ENCODE peak calls at places on chromosome 12, in six cellular contexts. J is Daoy; Y is AG04449; T is stimulated activated CD4-positive, alpha-beta T cell treated with anti-CD3 and anti-CD28 coated beads, TNF-alpha, amount 100 ng/mL, for 4 hours; D is KG1; G is lower leg skin. X is an unnamed sample.

GRCh38 chr12:53726946-53727309 is 324 bp downstream of the CALCOCO1 start:
- DNase-seq in J (peak; percentile 32), D (no peak), T (no peak), Y (no peak), G (no peak), X (no peak)

GRCh38 chr12:27280412-27280811 is 36.3 kb downstream of the STK38L start:
- DNase-seq in G (no peak), J (no peak), T (no peak), Y (no peak), D (no peak), X (no peak)

GRCh38 chr12:100251917-100252316 is 15.0 kb downstream of the DEPDC4 start:
- DNase-seq in J (no peak), Y (no peak), G (no peak), D (no peak), T (no peak), X (no peak)

GRCh38 chr12:130761537-130762318 is 45.6 kb upstream of the RIMBP2 start:
- DNase-seq in D (no peak), T (peak; percentile 45), G (no peak), Y (peak; percentile 4), J (peak; percentile 78), X (peak; percentile 70)

GRCh38 chr12:34402228-34402898 is 380.1 kb downstream of the ALG10 start:
- DNase-seq in Y (no peak), D (no peak), J (peak; percentile 3), G (no peak), T (no peak), X (no peak)

GRCh38 chr12:12282761-12283160 is 15.9 kb upstream of the LRP6 start:
- DNase-seq in G (no peak), Y (peak; percentile 37), T (no peak), J (peak; percentile 24), D (no peak), X (no peak)

GRCh38 chr12:1629338-1630080 is 478 bp downstream of the WNT5B start:
- DNase-seq in D (no peak), Y (no peak), G (no peak), T (no peak), J (no peak), X (no peak)

GRCh38 chr12:1013618-1014489 is 22.8 kb downstream of the ERC1 start:
- DNase-seq in T (no peak), D (no peak), Y (no peak), J (peak; percentile 88), G (peak; percentile 44), X (no peak)

GRCh38 chr12:57890191-57891120 is 43.9 kb upstream of the CTDSP2 start:
- DNase-seq in T (no peak), Y (no peak), G (no peak), D (no peak), J (no peak), X (no peak)

GRCh38 chr12:118850244-118850825 is 131.0 kb upstream of the SRRM4 start:
- DNase-seq in T (no peak), D (no peak), G (no peak), Y (no peak), J (no peak), X (no peak)

GRCh38 chr12:47121146-47121545 is 41.4 kb upstream of the AMIGO2 start:
- DNase-seq in G (no peak), Y (no peak), J (peak; percentile 69), D (no peak), T (no peak), X (no peak)

GRCh38 chr12:39442895-39443703 is at the start of gene KIF21A:
- DNase-seq in J (peak; percentile 97), D (no peak), G (peak; percentile 76), Y (peak; percentile 10), T (peak; percentile 73), X (peak; percentile 86)

GRCh38 chr12:28172434-28173030 is 17.7 kb upstream of the CCDC91 start:
- DNase-seq in T (no peak), Y (peak; percentile 24), G (no peak), J (peak; percentile 72), D (no peak), X (no peak)

GRCh38 chr12:1588574-1588944 is 5.8 kb downstream of the FBXL14 start:
- DNase-seq in T (no peak), D (no peak), J (no peak), G (no peak), Y (no peak), X (no peak)

GRCh38 chr12:130672122-130672825 is 43.8 kb downstream of the RIMBP2 start:
- DNase-seq in J (no peak), Y (no peak), G (no peak), T (no peak), D (no peak), X (no peak)

GRCh38 chr12:120093592-120094355 is 22.8 kb downstream of the RAB35 start:
- DNase-seq in G (no peak), Y (no peak), T (no peak), D (no peak), J (no peak), X (no peak)

GRCh38 chr12:60269611-60270269 is 673.9 kb downstream of the SLC16A7 start:
- DNase-seq in T (no peak), D (no peak), G (no peak), Y (no peak), J (no peak), X (no peak)

GRCh38 chr12:7994731-7995205 is 37.7 kb upstream of the FOXJ2 start:
- DNase-seq in Y (peak; percentile 89), T (no peak), G (no peak), J (peak; percentile 74), D (no peak), X (no peak)

GRCh38 chr12:105474672-105475071 is 144.2 kb downstream of the C12orf75 start:
- DNase-seq in J (peak; percentile 65), G (no peak), Y (no peak), D (no peak), T (no peak), X (no peak)

GRCh38 chr12:26287666-26288408 is 92.5 kb downstream of the SSPN start:
- DNase-seq in T (no peak), G (peak; percentile 54), D (no peak), Y (no peak), J (peak; percentile 70), X (no peak)

GRCh38 chr12:95653761-95654546 is 102.7 kb upstream of the USP44 start:
- DNase-seq in T (no peak), Y (peak; percentile 91), G (no peak), D (no peak), J (peak; percentile 35), X (no peak)

GRCh38 chr12:120584343-120585149 is 3.3 kb upstream of the POP5 start:
- DNase-seq in Y (no peak), D (no peak), T (peak; percentile 43), J (peak; percentile 58), G (no peak), X (peak; percentile 39)

GRCh38 chr12:2163172-2163927 is 110.6 kb downstream of the CACNA1C start:
- DNase-seq in D (no peak), T (no peak), Y (no peak), G (peak; percentile 59), J (peak; percentile 53), X (no peak)

X was measured in stimulated activated effector memory CD8-positive, alpha-beta T cell treated with anti-CD3 and anti-CD28 coated beads, Interleukin-12 subunit alpha, Interleukin-12 subunit beta, amount 100 ng/mL, for 72 hours.